ENCODE peak calls at places on chromosomes 7 and 10, in eight cellular contexts. W is A549, E is HCT116, D is GM12878, A is H1, J is K562, V is endothelial cell of umbilical vein, Q is HepG2. I is an unnamed sample.

GRCh38 chr10:79331709-79332108 is 15.6 kb upstream of the PPIF start:
- DNase-seq in W (peak; percentile 80), E (no peak), D (peak; percentile 81), A (no peak), J (peak; percentile 33), V (no peak), Q (no peak), I (peak; percentile 89)

GRCh38 chr7:45985902-45986301 is 64.8 kb upstream of the IGFBP3 start:
- DNase-seq in W (no peak), E (no peak), D (no peak), A (no peak), J (no peak), V (no peak), Q (no peak), I (peak; percentile 19)

GRCh38 chr10:93968452-93969044 is 25.2 kb upstream of the PLCE1 start:
- DNase-seq in W (no peak), E (no peak), D (no peak), A (no peak), J (no peak), V (no peak), Q (no peak), I (no peak)

GRCh38 chr7:106987777-106988176 is 56.7 kb upstream of the PRKAR2B start:
- DNase-seq in W (no peak), E (no peak), D (no peak), A (no peak), J (no peak), V (no peak), Q (no peak), I (no peak)

GRCh38 chr7:105951597-105951996 is 11.5 kb upstream of the CDHR3 start:
- DNase-seq in W (no peak), E (no peak), D (no peak), A (no peak), J (no peak), V (no peak), Q (no peak), I (no peak)

GRCh38 chr7:155644971-155645509 is 579 bp downstream of the RBM33 start:
- DNase-seq in W (peak; percentile 43), E (no peak), D (no peak), A (no peak), J (peak; percentile 83), V (peak; percentile 60), Q (peak; percentile 22), I (peak; percentile 76)

GRCh38 chr7:107951172-107951787 is 51.7 kb downstream of the LAMB1 start:
- DNase-seq in W (no peak), E (no peak), D (no peak), A (no peak), J (no peak), V (no peak), Q (no peak), I (no peak)

GRCh38 chr7:25578991-25579687 is 350.9 kb upstream of the NPVF start:
- DNase-seq in W (no peak), E (no peak), D (no peak), A (no peak), J (peak; percentile 60), V (no peak), Q (no peak), I (no peak)

GRCh38 chr7:138166681-138167080 is 90.4 kb downstream of the AKR1D1 start:
- DNase-seq in W (no peak), E (no peak), D (no peak), A (no peak), J (no peak), V (no peak), Q (no peak), I (no peak)

GRCh38 chr10:65358565-65358964 is 1567.3 kb upstream of the LRRTM3 start:
- DNase-seq in W (no peak), E (peak; percentile 15), D (no peak), A (no peak), J (no peak), V (peak; percentile 52), Q (peak; percentile 13), I (peak; percentile 7)

GRCh38 chr7:130921391-130922180 is 187.6 kb upstream of the KLF14 start:
- DNase-seq in W (no peak), E (no peak), D (no peak), A (no peak), J (no peak), V (peak; percentile 91), Q (no peak), I (no peak)

GRCh38 chr10:43255644-43256431 is 11.0 kb downstream of the RASGEF1A start:
- DNase-seq in W (peak; percentile 69), E (peak; percentile 21), D (no peak), A (no peak), J (peak; percentile 74), V (peak; percentile 8), Q (peak; percentile 24), I (peak; percentile 64)

GRCh38 chr10:17179002-17179401 is 22.5 kb downstream of the TRDMT1 start:
- DNase-seq in W (no peak), E (no peak), D (no peak), A (no peak), J (no peak), V (no peak), Q (no peak), I (no peak)

GRCh38 chr10:127921075-127921750 is 14.3 kb downstream of the PTPRE start:
- DNase-seq in W (no peak), E (no peak), D (no peak), A (no peak), J (no peak), V (no peak), Q (no peak), I (peak; percentile 27)

GRCh38 chr10:87771871-87772500 is 46.0 kb downstream of the ATAD1 start:
- DNase-seq in W (peak; percentile 21), E (no peak), D (no peak), A (no peak), J (no peak), V (peak; percentile 57), Q (peak; percentile 19), I (peak; percentile 58)

GRCh38 chr10:79245539-79246208 is 101.6 kb upstream of the PPIF start:
- DNase-seq in W (no peak), E (no peak), D (no peak), A (no peak), J (no peak), V (peak; percentile 27), Q (no peak), I (peak; percentile 36)

GRCh38 chr10:23345861-23346260 is 1.3 kb upstream of the C10orf67 start:
- DNase-seq in W (no peak), E (no peak), D (no peak), A (no peak), J (no peak), V (no peak), Q (peak; percentile 94), I (no peak)
- H3K4me3 ChIP-seq in W (no peak overlapping the region), E (no peak overlapping the region), D (no peak overlapping the region), A (no peak overlapping the region), J (no peak overlapping the region), V (no peak overlapping the region), Q (peak overlapping the region; percentile 9), I (no peak overlapping the region)

DNA sequence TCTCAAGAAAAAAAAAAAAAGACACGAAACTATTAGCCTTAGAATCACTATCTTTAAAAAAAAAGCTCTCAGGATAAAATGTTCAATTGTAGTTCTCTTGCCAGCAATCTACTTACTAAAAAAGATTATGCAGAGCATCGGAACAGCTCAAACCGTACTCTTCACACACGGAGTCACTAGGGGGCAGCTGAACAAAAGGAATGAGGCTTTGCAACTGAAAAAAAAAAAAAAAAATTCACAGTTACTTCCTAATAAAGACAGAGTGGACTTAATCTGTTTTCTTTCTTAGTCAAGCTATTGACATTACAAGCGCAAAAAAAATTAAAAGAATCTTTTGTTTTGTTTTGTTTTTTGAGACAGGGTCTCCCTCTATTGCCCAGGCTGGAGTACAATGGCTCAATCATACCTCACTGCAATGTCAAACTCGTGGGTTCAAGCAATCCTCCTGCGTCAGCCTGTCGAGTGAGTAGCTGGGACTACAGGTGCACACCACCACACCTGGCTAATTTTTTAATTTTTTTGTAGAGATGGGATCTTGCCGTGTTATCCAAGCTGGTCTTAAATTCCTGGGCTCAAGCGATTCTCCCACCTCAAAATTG is 11.5 kb downstream of the PMS2 start:
- DNase-seq in W (peak; percentile 63), E (no peak), D (no peak), A (no peak), J (peak; percentile 71), V (peak; percentile 74), Q (peak; percentile 66), I (peak; percentile 73)
- TF ChIP-seq MAX in W (no peak), E (no peak), D (no peak), A (no peak), J (no peak), V (no peak), Q (no peak), I (no peak)

GRCh38 chr7:134440067-134440466 is 18.8 kb downstream of the AKR1B1 start:
- DNase-seq in W (no peak), E (no peak), D (no peak), A (no peak), J (no peak), V (no peak), Q (no peak), I (no peak)
- TF ChIP-seq POLR2A in W (no peak), E (no peak), D (no peak), A (no peak), J (no peak), V (no peak), Q (no peak), I (no peak)

DNA sequence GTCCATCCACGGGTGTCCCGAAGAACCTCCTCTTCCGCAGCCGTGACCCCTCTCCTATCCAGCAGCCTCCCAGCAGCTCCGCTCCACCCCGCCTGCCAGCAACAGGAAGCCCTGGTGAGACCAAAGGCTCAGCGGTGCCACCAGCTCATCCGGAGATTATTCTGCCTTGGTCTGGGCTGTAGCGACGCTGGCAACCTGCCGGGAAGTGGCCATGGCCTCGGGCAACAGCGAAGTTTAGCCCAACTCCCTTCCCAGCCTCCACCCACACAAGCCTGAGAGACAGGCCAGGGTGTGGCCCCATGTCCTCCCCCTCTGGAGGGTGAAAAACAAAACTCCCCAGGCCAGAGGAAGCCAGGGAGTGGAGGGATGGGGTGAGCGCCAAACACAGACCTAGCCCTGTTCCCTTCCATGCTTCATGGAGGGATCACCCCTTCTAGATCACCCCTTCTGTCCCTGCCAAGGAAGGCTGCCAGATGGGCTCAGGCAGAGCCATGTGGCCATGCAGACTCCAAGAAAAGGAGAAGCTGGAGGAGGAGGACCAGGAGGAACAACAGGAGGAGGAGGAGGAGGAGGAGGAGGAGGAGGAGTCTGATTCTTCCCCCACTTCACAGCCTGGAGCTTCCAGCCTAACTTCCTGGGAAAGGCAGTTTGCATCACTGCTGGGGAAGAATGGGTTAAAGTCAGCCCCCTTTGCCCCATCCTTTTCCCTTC is 924 bp downstream of the CALHM2 start:
- DNase-seq in W (peak; percentile 51), E (peak; percentile 73), D (no peak), A (no peak), J (peak; percentile 12), V (peak; percentile 52), Q (no peak), I (no peak)
- H3K4me3 ChIP-seq in W (peak overlapping the region; percentile 42), E (peak overlapping the region; percentile 89), D (peak overlapping the region; percentile 98), A (peak overlapping the region; percentile 40), J (no peak overlapping the region), V (peak overlapping the region; percentile 66), Q (no peak overlapping the region), I (no peak overlapping the region)

GRCh38 chr10:3027866-3028265 is 39.5 kb upstream of the PFKP start:
- DNase-seq in W (no peak), E (no peak), D (no peak), A (no peak), J (no peak), V (no peak), Q (no peak), I (no peak)
- TF ChIP-seq MAX in W (no peak), E (no peak), D (no peak), A (no peak), J (no peak), V (no peak), Q (no peak), I (no peak)